ENCODE peak calls at places on chromosomes 3 and 15, in ten cellular contexts. T, W, B, F, O, Q, H, A, Z and R are unnamed samples.
A peak's percentile ranks its signal among the peaks of the same experiment; 100 is the strongest.

GRCh38 chr3:76405196-76405595 is 619.8 kb upstream of the ZNF717 start:
- DNase-seq in T (no peak), W (no peak), B (no peak), F (no peak), O (no peak), Q (no peak), H (peak; percentile 69), A (no peak), Z (no peak), R (no peak)

GRCh38 chr15:58515807-58516206 is 84.0 kb downstream of the LIPC start:
- DNase-seq in T (no peak), W (no peak), B (no peak), F (no peak), O (no peak), Q (peak; percentile 28), H (no peak), A (peak; percentile 20), Z (no peak), R (no peak)

GRCh38 chr3:114308830-114309229 is 15.0 kb downstream of the TIGIT start:
- DNase-seq in T (no peak), W (no peak), B (no peak), F (no peak), O (no peak), Q (no peak), H (no peak), A (no peak), Z (no peak), R (no peak)

GRCh38 chr3:111326144-111326995 is 215.6 kb upstream of the CD96 start:
- DNase-seq in T (no peak), W (no peak), B (no peak), F (no peak), O (no peak), Q (no peak), H (peak; percentile 61), A (no peak), Z (no peak), R (no peak)

GRCh38 chr15:81271761-81272644 is 51.9 kb downstream of the STARD5 start:
- DNase-seq in T (no peak), W (no peak), B (no peak), F (no peak), O (no peak), Q (no peak), H (no peak), A (no peak), Z (no peak), R (no peak)

GRCh38 chr3:178155521-178155920 is 380.7 kb upstream of the KCNMB2 start:
- DNase-seq in T (no peak), W (no peak), B (no peak), F (no peak), O (no peak), Q (no peak), H (no peak), A (no peak), Z (no peak), R (no peak)

GRCh38 chr3:115903843-115904242 is 280.5 kb downstream of the GAP43 start:
- DNase-seq in T (no peak), W (no peak), B (no peak), F (no peak), O (no peak), Q (no peak), H (peak; percentile 23), A (no peak), Z (no peak), R (no peak)

GRCh38 chr3:179716226-179716625 is 63.4 kb downstream of the USP13 start:
- DNase-seq in T (no peak), W (no peak), B (no peak), F (no peak), O (no peak), Q (no peak), H (no peak), A (no peak), Z (no peak), R (no peak)

GRCh38 chr3:151960956-151961580 is 87.6 kb downstream of the SUCNR1 start:
- DNase-seq in T (no peak), W (no peak), B (no peak), F (no peak), O (no peak), Q (no peak), H (peak; percentile 35), A (no peak), Z (no peak), R (no peak)

GRCh38 chr3:134291300-134292254 is 40.9 kb upstream of the RYK start:
- DNase-seq in T (peak; percentile 86), W (peak; percentile 77), B (no peak), F (peak; percentile 78), O (peak; percentile 92), Q (peak; percentile 63), H (peak; percentile 81), A (no peak), Z (no peak), R (no peak)

GRCh38 chr3:140500473-140500872 is 177.4 kb upstream of the TRIM42 start:
- DNase-seq in T (no peak), W (no peak), B (no peak), F (no peak), O (no peak), Q (no peak), H (no peak), A (no peak), Z (no peak), R (no peak)

GRCh38 chr3:142875099-142875498 is 13.8 kb downstream of the PCOLCE2 start:
- DNase-seq in T (no peak), W (no peak), B (no peak), F (no peak), O (no peak), Q (no peak), H (no peak), A (no peak), Z (no peak), R (no peak)

GRCh38 chr3:155846119-155846518 is 8.1 kb downstream of the SLC33A1 start:
- DNase-seq in T (no peak), W (no peak), B (no peak), F (no peak), O (no peak), Q (peak; percentile 48), H (no peak), A (no peak), Z (no peak), R (no peak)

GRCh38 chr3:115912372-115912771 is 289.1 kb downstream of the GAP43 start:
- DNase-seq in T (no peak), W (no peak), B (no peak), F (peak; percentile 18), O (no peak), Q (peak; percentile 5), H (peak; percentile 14), A (no peak), Z (no peak), R (no peak)

GRCh38 chr3:159263750-159264561 is 462.1 kb downstream of the MFSD1 start:
- DNase-seq in T (no peak), W (no peak), B (no peak), F (no peak), O (no peak), Q (peak; percentile 19), H (peak; percentile 46), A (no peak), Z (peak; percentile 19), R (no peak)

GRCh38 chr15:68383161-68384074 is 48.5 kb downstream of the ITGA11 start:
- DNase-seq in T (no peak), W (no peak), B (peak; percentile 69), F (no peak), O (peak; percentile 11), Q (peak; percentile 57), H (peak; percentile 31), A (no peak), Z (peak; percentile 78), R (peak; percentile 25)

GRCh38 chr15:66774001-66774814 is 72.2 kb downstream of the SMAD6 start:
- DNase-seq in T (peak; percentile 89), W (peak; percentile 91), B (peak; percentile 73), F (peak; percentile 83), O (peak; percentile 88), Q (peak; percentile 87), H (peak; percentile 64), A (no peak), Z (peak; percentile 98), R (peak; percentile 70)

DNA sequence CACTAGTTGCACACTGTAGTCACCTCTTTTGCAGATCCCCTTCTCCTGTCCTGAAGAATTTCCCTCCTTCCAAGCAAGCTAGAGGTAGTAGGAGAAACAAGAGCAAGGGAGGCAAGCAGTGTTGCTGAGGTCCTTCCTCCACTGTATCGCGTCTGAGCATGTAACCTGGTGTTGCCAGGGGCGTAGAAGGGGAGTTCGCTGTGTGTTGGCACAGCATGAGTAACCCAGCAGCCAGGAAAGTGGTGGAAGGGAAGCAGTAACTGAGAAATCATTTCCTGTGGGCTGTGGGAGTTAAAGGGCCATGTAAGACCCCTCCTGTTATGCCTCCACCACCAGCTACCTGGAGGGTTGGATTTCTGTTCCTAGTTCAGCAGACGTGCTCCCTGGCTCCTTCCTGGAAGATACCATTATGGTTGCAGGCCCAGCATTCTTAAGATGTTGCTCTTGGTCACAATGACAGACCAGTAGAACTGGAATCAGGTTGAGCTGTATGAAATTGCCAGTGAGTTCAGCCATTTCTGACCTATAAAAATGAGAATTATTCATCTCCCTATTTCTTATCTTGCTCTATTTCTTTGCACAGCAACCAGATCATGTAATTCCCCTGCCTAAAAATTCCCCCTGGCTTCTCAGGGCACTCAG is 215.3 kb upstream of the TOPAZ1 start:
- DNase-seq in T (no peak), W (no peak), B (no peak), F (no peak), O (no peak), Q (no peak), H (no peak), A (no peak), Z (no peak), R (no peak)
- TF ChIP-seq POLR2A in T (no peak), W (no peak), B (no peak), F (no peak), O (no peak), Q (no peak), H (no peak), A (no peak), Z (no peak), R (no peak)

DNA sequence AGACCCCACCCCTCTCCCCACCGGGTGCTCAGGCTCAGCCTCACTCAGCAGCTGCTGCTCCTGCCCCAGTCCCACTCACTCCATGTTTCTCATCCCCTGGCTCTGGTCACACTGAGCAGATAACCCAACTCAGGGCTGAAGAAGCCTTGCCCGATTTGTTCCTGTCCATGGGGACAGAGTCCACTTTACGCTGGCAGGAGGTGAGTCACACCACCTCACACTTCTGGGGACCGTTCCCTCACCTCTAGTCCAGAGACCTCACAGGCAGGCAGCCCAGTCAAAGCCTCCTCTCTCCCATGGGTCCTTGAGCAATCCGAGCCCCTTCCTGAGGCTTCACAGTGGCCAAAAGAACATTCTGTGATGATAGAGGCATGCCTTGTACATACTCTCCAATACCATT is 1.4 kb downstream of the CIDEC start:
- DNase-seq in T (no peak), W (no peak), B (no peak), F (no peak), O (no peak), Q (no peak), H (no peak), A (no peak), Z (peak; percentile 65), R (no peak)
- TF ChIP-seq POLR2A in T (no peak), W (no peak), B (no peak), F (no peak), O (no peak), Q (no peak), H (no peak), A (no peak), Z (no peak), R (no peak)

GRCh38 chr3:38138347-38139190 is at the start of gene MYD88:
- DNase-seq in T (peak; percentile 74), W (peak; percentile 94), B (peak; percentile 71), F (peak; percentile 74), O (peak; percentile 74), Q (peak; percentile 82), H (peak; percentile 51), A (no peak), Z (peak; percentile 55), R (no peak)
- TF ChIP-seq POLR2A in T (no peak), W (peak; percentile 67), B (peak; percentile 74), F (no peak), O (peak; percentile 56), Q (peak; percentile 77), H (no peak), A (peak; percentile 96), Z (peak; percentile 70), R (peak; percentile 77)

GRCh38 chr15:65651831-65652749 is 30.4 kb downstream of the SLC24A1 start:
- DNase-seq in T (no peak), W (no peak), B (no peak), F (no peak), O (no peak), Q (no peak), H (no peak), A (no peak), Z (no peak), R (no peak)
- TF ChIP-seq POLR2A in T (no peak), W (no peak), B (no peak), F (no peak), O (no peak), Q (no peak), H (no peak), A (no peak), Z (no peak), R (no peak)